ENCODE peak calls at places on chromosome X, in five cellular contexts. One of them, this sample, is unnamed.

GRCh38 chrX:45851434-45851991 is 650.8 kb upstream of the DIPK2B start:
- DNase-seq in neuronal stem cell: no peak
- DNase-seq in H1: peak
- DNase-seq in H9: peak
- DNase-seq in trophoblast cell: peak
- DNase-seq in this sample: peak

GRCh38 chrX:30181353-30181752 is 34.0 kb upstream of the MAGEB2 start:
- DNase-seq in neuronal stem cell: no peak
- DNase-seq in H1: no peak
- DNase-seq in H9: no peak
- DNase-seq in trophoblast cell: no peak
- DNase-seq in this sample: no peak

GRCh38 chrX:48045410-48046311 is 25.8 kb downstream of the ZNF630 start:
- DNase-seq in neuronal stem cell: no peak
- DNase-seq in H1: no peak
- DNase-seq in H9: no peak
- DNase-seq in trophoblast cell: peak
- DNase-seq in this sample: peak

GRCh38 chrX:49310371-49310770 is 6.9 kb downstream of the GAGE10 start:
- DNase-seq in neuronal stem cell: no peak
- DNase-seq in H1: no peak
- DNase-seq in H9: no peak
- DNase-seq in trophoblast cell: no peak
- DNase-seq in this sample: no peak

GRCh38 chrX:152656890-152657289 is 19.2 kb downstream of the GABRQ start:
- DNase-seq in neuronal stem cell: no peak
- DNase-seq in H1: no peak
- DNase-seq in H9: no peak
- DNase-seq in trophoblast cell: no peak
- DNase-seq in this sample: no peak

GRCh38 chrX:72180539-72180938 is 1.0 kb upstream of the PIN4 start:
- DNase-seq in neuronal stem cell: no peak
- DNase-seq in H1: no peak
- DNase-seq in H9: no peak
- DNase-seq in trophoblast cell: no peak
- DNase-seq in this sample: no peak

GRCh38 chrX:40108959-40109287 is 11.2 kb upstream of the BCOR start:
- DNase-seq in neuronal stem cell: no peak
- DNase-seq in H1: no peak
- DNase-seq in H9: peak
- DNase-seq in trophoblast cell: peak
- DNase-seq in this sample: peak

GRCh38 chrX:136147966-136148365 is 633 bp downstream of the FHL1 start:
- DNase-seq in neuronal stem cell: no peak
- DNase-seq in H1: no peak
- DNase-seq in H9: no peak
- DNase-seq in trophoblast cell: no peak
- DNase-seq in this sample: no peak

GRCh38 chrX:47143894-47144625 is 442 bp downstream of the NDUFB11 start:
- DNase-seq in neuronal stem cell: no peak
- DNase-seq in H1: no peak
- DNase-seq in H9: no peak
- DNase-seq in trophoblast cell: no peak
- DNase-seq in this sample: peak

GRCh38 chrX:105706041-105706440 is 116.3 kb upstream of the NRK start:
- DNase-seq in neuronal stem cell: no peak
- DNase-seq in H1: no peak
- DNase-seq in H9: no peak
- DNase-seq in trophoblast cell: peak
- DNase-seq in this sample: peak

GRCh38 chrX:101550362-101550761 is at the start of gene ARMCX1:
- DNase-seq in neuronal stem cell: peak
- DNase-seq in H1: peak
- DNase-seq in H9: peak
- DNase-seq in trophoblast cell: peak
- DNase-seq in this sample: peak

GRCh38 chrX:2370436-2370835 is 130.3 kb downstream of the DHRSX start:
- DNase-seq in neuronal stem cell: no peak
- DNase-seq in H1: no peak
- DNase-seq in H9: no peak
- DNase-seq in trophoblast cell: peak
- DNase-seq in this sample: no peak

GRCh38 chrX:7582191-7582590 is 260.8 kb upstream of the VCX start:
- DNase-seq in neuronal stem cell: no peak
- DNase-seq in H1: no peak
- DNase-seq in H9: no peak
- DNase-seq in trophoblast cell: no peak
- DNase-seq in this sample: no peak

GRCh38 chrX:21749924-21750323 is 8.0 kb downstream of the SMPX start:
- DNase-seq in neuronal stem cell: no peak
- DNase-seq in H1: no peak
- DNase-seq in H9: no peak
- DNase-seq in trophoblast cell: no peak
- DNase-seq in this sample: no peak

GRCh38 chrX:21745756-21746155 is 12.2 kb downstream of the SMPX start:
- DNase-seq in neuronal stem cell: no peak
- DNase-seq in H1: no peak
- DNase-seq in H9: no peak
- DNase-seq in trophoblast cell: peak
- DNase-seq in this sample: peak

GRCh38 chrX:21748235-21748634 is 9.7 kb downstream of the SMPX start:
- DNase-seq in neuronal stem cell: no peak
- DNase-seq in H1: no peak
- DNase-seq in H9: no peak
- DNase-seq in trophoblast cell: peak
- DNase-seq in this sample: no peak

GRCh38 chrX:21744721-21745120 is 13.2 kb downstream of the SMPX start:
- DNase-seq in neuronal stem cell: no peak
- DNase-seq in H1: no peak
- DNase-seq in H9: no peak
- DNase-seq in trophoblast cell: no peak
- DNase-seq in this sample: no peak

GRCh38 chrX:21747523-21747922 is 10.4 kb downstream of the SMPX start:
- DNase-seq in neuronal stem cell: no peak
- DNase-seq in H1: no peak
- DNase-seq in H9: no peak
- DNase-seq in trophoblast cell: no peak
- DNase-seq in this sample: no peak
- H2BK12ac ChIP-seq in neuronal stem cell: no peak
- H2BK12ac ChIP-seq in H1: no peak
- H2BK12ac ChIP-seq in H9: no peak
- H2BK12ac ChIP-seq in trophoblast cell: no peak
- H2BK12ac ChIP-seq in this sample: no peak

DNA sequence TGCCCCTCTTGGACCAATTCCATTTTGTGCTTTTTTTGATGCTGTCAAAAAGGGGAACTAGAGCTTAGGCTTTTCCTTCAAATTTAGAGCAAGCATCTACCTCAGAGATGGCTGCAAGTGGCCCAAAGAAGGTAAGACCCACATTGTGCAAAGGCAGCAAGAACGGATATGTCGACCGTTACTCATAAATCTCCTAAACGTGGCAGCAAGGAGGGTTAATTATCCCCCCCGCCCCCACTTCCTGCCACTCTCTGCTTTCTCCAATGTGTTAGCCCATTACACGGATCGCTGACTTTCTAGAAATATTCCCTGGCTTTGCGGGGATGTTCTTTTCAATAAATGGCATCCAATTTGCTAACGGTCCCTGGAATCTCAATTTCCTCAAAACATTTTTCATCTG is 4.4 kb downstream of the CHRDL1 start:
- DNase-seq in neuronal stem cell: no peak
- DNase-seq in H1: no peak
- DNase-seq in H9: no peak
- DNase-seq in trophoblast cell: no peak
- DNase-seq in this sample: no peak
- H2BK12ac ChIP-seq in neuronal stem cell: no peak
- H2BK12ac ChIP-seq in H1: no peak
- H2BK12ac ChIP-seq in H9: no peak
- H2BK12ac ChIP-seq in trophoblast cell: no peak
- H2BK12ac ChIP-seq in this sample: no peak

GRCh38 chrX:37453821-37454220 is 104.7 kb downstream of the PRRG1 start:
- DNase-seq in neuronal stem cell: no peak
- DNase-seq in H1: no peak
- DNase-seq in H9: no peak
- DNase-seq in trophoblast cell: peak
- DNase-seq in this sample: no peak
- H2BK12ac ChIP-seq in neuronal stem cell: no peak
- H2BK12ac ChIP-seq in H1: no peak
- H2BK12ac ChIP-seq in H9: no peak
- H2BK12ac ChIP-seq in trophoblast cell: no peak
- H2BK12ac ChIP-seq in this sample: no peak

DNA sequence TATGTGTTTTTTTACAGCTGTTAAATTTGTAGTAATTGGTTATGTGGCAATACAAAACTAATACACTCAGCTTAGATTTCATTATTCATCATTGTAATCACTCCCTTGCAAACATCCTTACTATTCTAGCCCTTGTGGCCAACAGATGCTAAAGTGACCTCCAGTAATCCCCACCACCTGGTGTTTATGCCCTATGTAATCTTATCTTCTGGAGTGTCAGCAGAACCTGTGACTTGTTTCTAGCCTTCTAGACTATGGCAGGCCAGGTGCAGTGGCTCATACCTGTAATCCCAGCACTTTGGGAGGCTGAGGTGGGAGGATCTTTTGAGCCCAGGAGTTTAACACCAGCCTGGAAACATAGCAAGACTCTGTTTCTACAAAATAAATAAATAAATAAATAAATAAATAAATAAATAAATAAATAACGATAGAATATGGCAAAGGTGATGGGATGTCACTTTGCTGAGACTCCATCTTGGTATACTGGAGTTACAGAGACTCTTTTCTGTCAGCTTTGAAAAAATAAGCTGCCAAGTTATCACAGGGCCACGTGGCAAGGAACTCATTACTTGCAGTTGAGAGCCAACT is 12.3 kb upstream of the TSR2 start:
- DNase-seq in neuronal stem cell: no peak
- DNase-seq in H1: no peak
- DNase-seq in H9: no peak
- DNase-seq in trophoblast cell: no peak
- DNase-seq in this sample: no peak
- H2BK12ac ChIP-seq in neuronal stem cell: no peak
- H2BK12ac ChIP-seq in H1: no peak
- H2BK12ac ChIP-seq in H9: no peak
- H2BK12ac ChIP-seq in trophoblast cell: no peak
- H2BK12ac ChIP-seq in this sample: no peak

GRCh38 chrX:123504630-123505270 is 228.1 kb downstream of the THOC2 start:
- DNase-seq in neuronal stem cell: no peak
- DNase-seq in H1: no peak
- DNase-seq in H9: peak
- DNase-seq in trophoblast cell: no peak
- DNase-seq in this sample: no peak
- H2BK12ac ChIP-seq in neuronal stem cell: no peak
- H2BK12ac ChIP-seq in H1: no peak
- H2BK12ac ChIP-seq in H9: no peak
- H2BK12ac ChIP-seq in trophoblast cell: no peak
- H2BK12ac ChIP-seq in this sample: no peak